ENCODE peak calls at places on chromosomes 13 and 19, in nine cellular contexts. F, U, J, D, O, G, T, Q and P are unnamed samples.

GRCh38 chr19:8552810-8553209 is 24.4 kb downstream of the MYO1F start:
- DNase-seq in J (peak; percentile 54), G (no peak), O (no peak), F (peak; percentile 41), D (peak; percentile 17), T (no peak), U (peak; percentile 47), Q (no peak), P (no peak)

GRCh38 chr19:33601583-33601982 is 20.2 kb upstream of the CHST8 start:
- DNase-seq in G (no peak), Q (no peak), J (no peak), F (no peak), O (no peak), T (peak; percentile 43), D (no peak), U (no peak), P (no peak)

GRCh38 chr13:35720690-35721554 is 244.4 kb upstream of the MAB21L1 start:
- DNase-seq in G (peak; percentile 19), O (no peak), U (peak; percentile 49), J (peak; percentile 60), F (peak; percentile 9), T (peak; percentile 85), Q (peak; percentile 44), D (peak; percentile 75), P (peak; percentile 56)

GRCh38 chr19:17286742-17287141 is 5.0 kb downstream of the ANKLE1 start:
- DNase-seq in T (no peak), G (no peak), D (no peak), O (no peak), J (no peak), F (no peak), U (no peak), Q (no peak), P (no peak)

GRCh38 chr13:50684366-50684765 is 159.1 kb downstream of the DLEU7 start:
- DNase-seq in F (no peak), D (peak; percentile 19), O (no peak), J (no peak), G (no peak), Q (no peak), T (no peak), U (no peak), P (no peak)

GRCh38 chr19:33194884-33195710 is 967 bp downstream of the LRP3 start:
- DNase-seq in D (peak; percentile 41), O (no peak), J (peak; percentile 41), G (no peak), F (no peak), U (peak; percentile 52), T (no peak), Q (no peak), P (peak; percentile 45)

GRCh38 chr19:21698215-21698614 is 69.2 kb downstream of the ZNF100 start:
- DNase-seq in U (peak; percentile 3), Q (peak; percentile 9), J (peak; percentile 26), D (no peak), T (no peak), G (no peak), O (no peak), F (peak; percentile 18), P (no peak)

GRCh38 chr19:3576696-3577443 is 4.1 kb downstream of the HMG20B start:
- DNase-seq in T (no peak), O (peak; percentile 82), D (peak; percentile 42), G (no peak), U (no peak), J (peak; percentile 69), F (no peak), Q (no peak), P (peak; percentile 46)

GRCh38 chr13:110495881-110496280 is 65.6 kb downstream of the RAB20 start:
- DNase-seq in U (no peak), D (no peak), J (no peak), F (no peak), G (no peak), T (no peak), Q (no peak), O (no peak), P (no peak)

GRCh38 chr13:22866221-22866620 is 314.6 kb upstream of the SGCG start:
- DNase-seq in T (no peak), O (no peak), D (no peak), J (no peak), Q (no peak), U (no peak), G (no peak), F (no peak), P (no peak)

GRCh38 chr13:71303144-71303543 is 563.9 kb downstream of the DACH1 start:
- DNase-seq in F (no peak), T (no peak), Q (no peak), U (no peak), J (peak; percentile 18), O (no peak), G (no peak), D (no peak), P (no peak)

GRCh38 chr13:113597386-113598080 is 13.0 kb downstream of the TFDP1 start:
- DNase-seq in O (peak; percentile 48), F (no peak), G (no peak), D (no peak), U (no peak), T (peak; percentile 69), Q (no peak), J (no peak), P (no peak)

GRCh38 chr19:1671716-1672037 is 19.3 kb upstream of the TCF3 start:
- DNase-seq in J (no peak), D (no peak), T (no peak), Q (no peak), O (no peak), U (no peak), G (no peak), F (no peak), P (no peak)

GRCh38 chr19:43468354-43469159 is 3.1 kb upstream of the LYPD3 start:
- DNase-seq in F (peak; percentile 37), Q (no peak), G (no peak), D (no peak), U (no peak), T (no peak), O (no peak), J (no peak), P (no peak)

GRCh38 chr13:99855516-99855915 is 116.1 kb downstream of the ZIC5 start:
- DNase-seq in Q (no peak), F (no peak), T (no peak), U (no peak), D (no peak), G (no peak), O (no peak), J (no peak), P (no peak)

GRCh38 chr19:1245884-1246816 is 2.2 kb upstream of the MIDN start:
- DNase-seq in D (no peak), U (no peak), J (no peak), T (peak; percentile 95), O (peak; percentile 96), F (no peak), Q (no peak), G (no peak), P (peak; percentile 68)

GRCh38 chr13:77853701-77854100 is 64.9 kb downstream of the EDNRB start:
- DNase-seq in T (no peak), J (no peak), U (no peak), G (no peak), F (no peak), D (no peak), O (no peak), Q (no peak), P (no peak)

GRCh38 chr19:1862424-1863307 is 713 bp downstream of the KLF16 start:
- DNase-seq in Q (no peak), G (no peak), J (no peak), U (no peak), F (no peak), T (peak; percentile 87), O (no peak), D (no peak), P (no peak)

GRCh38 chr13:113483504-113484287 is 6.8 kb downstream of the DCUN1D2 start:
- DNase-seq in Q (no peak), O (no peak), U (no peak), F (no peak), D (no peak), G (no peak), J (no peak), T (no peak), P (no peak)

GRCh38 chr19:45376045-45376724 is 5.8 kb upstream of the ERCC2 start:
- DNase-seq in Q (no peak), T (no peak), U (peak; percentile 95), D (no peak), O (no peak), F (peak; percentile 53), J (peak; percentile 97), G (no peak), P (peak; percentile 66)

GRCh38 chr13:20118268-20119140 is 42.3 kb downstream of the GJA3 start:
- DNase-seq in T (peak; percentile 90), U (no peak), D (peak; percentile 34), F (no peak), Q (no peak), G (no peak), J (peak; percentile 35), O (peak; percentile 81), P (peak; percentile 36)